ENCODE peak calls at places on chromosomes 11 and 22, in four cellular contexts. W is naive thymus-derived CD8-positive, alpha-beta T cell; Q is Daoy; M is central memory CD4-positive, alpha-beta T cell. P is an unnamed sample.

GRCh38 chr11:126514061-126514713 is 158.7 kb downstream of the ST3GAL4 start:
- DNase-seq in W (no peak), Q (no peak), M (no peak), P (no peak)

GRCh38 chr22:29814003-29814402 is 24.1 kb downstream of the ASCC2 start:
- DNase-seq in W (no peak), Q (no peak), M (no peak), P (no peak)

GRCh38 chr22:48700566-48701295 is 1126.9 kb downstream of the BRD1 start:
- DNase-seq in W (no peak), Q (no peak), M (no peak), P (no peak)

GRCh38 chr22:40582063-40582462 is 54.5 kb downstream of the MRTFA start:
- DNase-seq in W (no peak), Q (no peak), M (no peak), P (no peak)

GRCh38 chr11:59668188-59668949 is 468 bp downstream of the PATL1 start:
- DNase-seq in W (peak), Q (peak), M (no peak), P (peak)

GRCh38 chr11:19872526-19873135 is 160.0 kb downstream of the NAV2 start:
- DNase-seq in W (no peak), Q (no peak), M (no peak), P (no peak)

GRCh38 chr11:61554172-61554988 is 26.5 kb downstream of the SYT7 start:
- DNase-seq in W (no peak), Q (peak), M (no peak), P (no peak)

GRCh38 chr11:111910637-111911562 is 670 bp downstream of the CRYAB start:
- DNase-seq in W (no peak), Q (no peak), M (no peak), P (no peak)

GRCh38 chr11:116042125-116042524 is 537.9 kb upstream of the CADM1 start:
- DNase-seq in W (no peak), Q (no peak), M (no peak), P (no peak)

GRCh38 chr11:15038963-15039362 is 34.4 kb upstream of the CALCB start:
- DNase-seq in W (no peak), Q (no peak), M (no peak), P (no peak)